ENCODE peak calls at places on chromosomes 1 and 21, in seven cellular contexts. One of them, this sample, is unnamed.

GRCh38 chr1:57215175-57215574 is 208.7 kb downstream of the DAB1 start:
- ATAC-seq in activated CD8-positive, alpha-beta T cell treated with anti-CD3 and anti-CD28 coated beads for 36 hours: no peak
- ATAC-seq in lower lobe of right lung: no peak
- ATAC-seq in CD4-positive, CD25-positive, alpha-beta regulatory T cell: no peak
- ATAC-seq in central memory CD8-positive, alpha-beta T cell: no peak
- ATAC-seq in Right ventricle myocardium superior: no peak
- ATAC-seq in activated CD8-positive, alpha-beta memory T cell treated with anti-CD3 and anti-CD28 coated beads, Interleukin-2, amount 10 ng/mL, durations not matched to agents 7 days and 5 days: no peak
- ATAC-seq in this sample: no peak

GRCh38 chr1:154866257-154866994 is 3.7 kb downstream of the KCNN3 start:
- ATAC-seq in activated CD8-positive, alpha-beta memory T cell treated with anti-CD3 and anti-CD28 coated beads, Interleukin-2, amount 10 ng/mL, durations not matched to agents 7 days and 5 days: no peak
- ATAC-seq in lower lobe of right lung: no peak
- ATAC-seq in activated CD8-positive, alpha-beta T cell treated with anti-CD3 and anti-CD28 coated beads for 36 hours: no peak
- ATAC-seq in CD4-positive, CD25-positive, alpha-beta regulatory T cell: no peak
- ATAC-seq in Right ventricle myocardium superior: no peak
- ATAC-seq in central memory CD8-positive, alpha-beta T cell: no peak
- ATAC-seq in this sample: peak

GRCh38 chr1:45246760-45247159 is 40.4 kb upstream of the ZSWIM5 start:
- ATAC-seq in activated CD8-positive, alpha-beta T cell treated with anti-CD3 and anti-CD28 coated beads for 36 hours: peak
- ATAC-seq in central memory CD8-positive, alpha-beta T cell: no peak
- ATAC-seq in Right ventricle myocardium superior: no peak
- ATAC-seq in CD4-positive, CD25-positive, alpha-beta regulatory T cell: no peak
- ATAC-seq in lower lobe of right lung: no peak
- ATAC-seq in activated CD8-positive, alpha-beta memory T cell treated with anti-CD3 and anti-CD28 coated beads, Interleukin-2, amount 10 ng/mL, durations not matched to agents 7 days and 5 days: no peak
- ATAC-seq in this sample: peak

GRCh38 chr1:5796028-5796427 is 196.2 kb downstream of the NPHP4 start:
- ATAC-seq in activated CD8-positive, alpha-beta memory T cell treated with anti-CD3 and anti-CD28 coated beads, Interleukin-2, amount 10 ng/mL, durations not matched to agents 7 days and 5 days: no peak
- ATAC-seq in lower lobe of right lung: no peak
- ATAC-seq in activated CD8-positive, alpha-beta T cell treated with anti-CD3 and anti-CD28 coated beads for 36 hours: peak
- ATAC-seq in Right ventricle myocardium superior: no peak
- ATAC-seq in central memory CD8-positive, alpha-beta T cell: no peak
- ATAC-seq in CD4-positive, CD25-positive, alpha-beta regulatory T cell: no peak
- ATAC-seq in this sample: peak

GRCh38 chr1:207897188-207897587 is 13.7 kb downstream of the CD34 start:
- ATAC-seq in activated CD8-positive, alpha-beta memory T cell treated with anti-CD3 and anti-CD28 coated beads, Interleukin-2, amount 10 ng/mL, durations not matched to agents 7 days and 5 days: no peak
- ATAC-seq in CD4-positive, CD25-positive, alpha-beta regulatory T cell: no peak
- ATAC-seq in lower lobe of right lung: no peak
- ATAC-seq in Right ventricle myocardium superior: no peak
- ATAC-seq in central memory CD8-positive, alpha-beta T cell: no peak
- ATAC-seq in activated CD8-positive, alpha-beta T cell treated with anti-CD3 and anti-CD28 coated beads for 36 hours: no peak
- ATAC-seq in this sample: no peak

GRCh38 chr21:42781150-42781980 is 98.0 kb downstream of the WDR4 start:
- ATAC-seq in central memory CD8-positive, alpha-beta T cell: no peak
- ATAC-seq in CD4-positive, CD25-positive, alpha-beta regulatory T cell: no peak
- ATAC-seq in activated CD8-positive, alpha-beta T cell treated with anti-CD3 and anti-CD28 coated beads for 36 hours: no peak
- ATAC-seq in activated CD8-positive, alpha-beta memory T cell treated with anti-CD3 and anti-CD28 coated beads, Interleukin-2, amount 10 ng/mL, durations not matched to agents 7 days and 5 days: no peak
- ATAC-seq in Right ventricle myocardium superior: peak
- ATAC-seq in lower lobe of right lung: peak
- ATAC-seq in this sample: no peak

GRCh38 chr1:18440385-18441226 is 40.1 kb upstream of the KLHDC7A start:
- ATAC-seq in activated CD8-positive, alpha-beta memory T cell treated with anti-CD3 and anti-CD28 coated beads, Interleukin-2, amount 10 ng/mL, durations not matched to agents 7 days and 5 days: no peak
- ATAC-seq in activated CD8-positive, alpha-beta T cell treated with anti-CD3 and anti-CD28 coated beads for 36 hours: no peak
- ATAC-seq in central memory CD8-positive, alpha-beta T cell: no peak
- ATAC-seq in lower lobe of right lung: no peak
- ATAC-seq in CD4-positive, CD25-positive, alpha-beta regulatory T cell: no peak
- ATAC-seq in Right ventricle myocardium superior: no peak
- ATAC-seq in this sample: no peak

GRCh38 chr1:21318714-21319159 is 28.5 kb upstream of the ECE1 start:
- ATAC-seq in CD4-positive, CD25-positive, alpha-beta regulatory T cell: no peak
- ATAC-seq in central memory CD8-positive, alpha-beta T cell: no peak
- ATAC-seq in lower lobe of right lung: peak
- ATAC-seq in activated CD8-positive, alpha-beta memory T cell treated with anti-CD3 and anti-CD28 coated beads, Interleukin-2, amount 10 ng/mL, durations not matched to agents 7 days and 5 days: no peak
- ATAC-seq in activated CD8-positive, alpha-beta T cell treated with anti-CD3 and anti-CD28 coated beads for 36 hours: no peak
- ATAC-seq in Right ventricle myocardium superior: peak
- ATAC-seq in this sample: no peak

GRCh38 chr1:29291756-29292155 is 55.4 kb downstream of the PTPRU start:
- ATAC-seq in Right ventricle myocardium superior: no peak
- ATAC-seq in activated CD8-positive, alpha-beta T cell treated with anti-CD3 and anti-CD28 coated beads for 36 hours: no peak
- ATAC-seq in central memory CD8-positive, alpha-beta T cell: no peak
- ATAC-seq in activated CD8-positive, alpha-beta memory T cell treated with anti-CD3 and anti-CD28 coated beads, Interleukin-2, amount 10 ng/mL, durations not matched to agents 7 days and 5 days: no peak
- ATAC-seq in CD4-positive, CD25-positive, alpha-beta regulatory T cell: no peak
- ATAC-seq in lower lobe of right lung: no peak
- ATAC-seq in this sample: no peak

GRCh38 chr1:156102634-156103511 is 11.6 kb upstream of the LMNA start:
- ATAC-seq in Right ventricle myocardium superior: no peak
- ATAC-seq in activated CD8-positive, alpha-beta memory T cell treated with anti-CD3 and anti-CD28 coated beads, Interleukin-2, amount 10 ng/mL, durations not matched to agents 7 days and 5 days: no peak
- ATAC-seq in lower lobe of right lung: no peak
- ATAC-seq in activated CD8-positive, alpha-beta T cell treated with anti-CD3 and anti-CD28 coated beads for 36 hours: no peak
- ATAC-seq in CD4-positive, CD25-positive, alpha-beta regulatory T cell: no peak
- ATAC-seq in central memory CD8-positive, alpha-beta T cell: no peak
- ATAC-seq in this sample: no peak

GRCh38 chr1:204480515-204480914 is 14.1 kb downstream of the PIK3C2B start:
- ATAC-seq in activated CD8-positive, alpha-beta T cell treated with anti-CD3 and anti-CD28 coated beads for 36 hours: peak
- ATAC-seq in CD4-positive, CD25-positive, alpha-beta regulatory T cell: no peak
- ATAC-seq in Right ventricle myocardium superior: no peak
- ATAC-seq in lower lobe of right lung: no peak
- ATAC-seq in activated CD8-positive, alpha-beta memory T cell treated with anti-CD3 and anti-CD28 coated beads, Interleukin-2, amount 10 ng/mL, durations not matched to agents 7 days and 5 days: no peak
- ATAC-seq in central memory CD8-positive, alpha-beta T cell: no peak
- ATAC-seq in this sample: no peak

GRCh38 chr1:58859769-58860455 is 76.1 kb upstream of the JUN start:
- ATAC-seq in central memory CD8-positive, alpha-beta T cell: no peak
- ATAC-seq in Right ventricle myocardium superior: no peak
- ATAC-seq in activated CD8-positive, alpha-beta T cell treated with anti-CD3 and anti-CD28 coated beads for 36 hours: no peak
- ATAC-seq in CD4-positive, CD25-positive, alpha-beta regulatory T cell: no peak
- ATAC-seq in lower lobe of right lung: no peak
- ATAC-seq in activated CD8-positive, alpha-beta memory T cell treated with anti-CD3 and anti-CD28 coated beads, Interleukin-2, amount 10 ng/mL, durations not matched to agents 7 days and 5 days: no peak
- ATAC-seq in this sample: no peak

GRCh38 chr1:117067528-117068370 is 7.6 kb downstream of the TTF2 start:
- ATAC-seq in CD4-positive, CD25-positive, alpha-beta regulatory T cell: peak
- ATAC-seq in central memory CD8-positive, alpha-beta T cell: peak
- ATAC-seq in activated CD8-positive, alpha-beta memory T cell treated with anti-CD3 and anti-CD28 coated beads, Interleukin-2, amount 10 ng/mL, durations not matched to agents 7 days and 5 days: peak
- ATAC-seq in Right ventricle myocardium superior: peak
- ATAC-seq in lower lobe of right lung: peak
- ATAC-seq in activated CD8-positive, alpha-beta T cell treated with anti-CD3 and anti-CD28 coated beads for 36 hours: peak
- ATAC-seq in this sample: peak

GRCh38 chr1:51863384-51863783 is 15.1 kb downstream of the NRDC start:
- ATAC-seq in Right ventricle myocardium superior: no peak
- ATAC-seq in lower lobe of right lung: no peak
- ATAC-seq in activated CD8-positive, alpha-beta memory T cell treated with anti-CD3 and anti-CD28 coated beads, Interleukin-2, amount 10 ng/mL, durations not matched to agents 7 days and 5 days: no peak
- ATAC-seq in CD4-positive, CD25-positive, alpha-beta regulatory T cell: no peak
- ATAC-seq in central memory CD8-positive, alpha-beta T cell: peak
- ATAC-seq in activated CD8-positive, alpha-beta T cell treated with anti-CD3 and anti-CD28 coated beads for 36 hours: peak
- ATAC-seq in this sample: no peak

GRCh38 chr1:221839794-221840395 is 98.0 kb upstream of the DUSP10 start:
- ATAC-seq in Right ventricle myocardium superior: peak
- ATAC-seq in activated CD8-positive, alpha-beta T cell treated with anti-CD3 and anti-CD28 coated beads for 36 hours: peak
- ATAC-seq in central memory CD8-positive, alpha-beta T cell: peak
- ATAC-seq in lower lobe of right lung: peak
- ATAC-seq in CD4-positive, CD25-positive, alpha-beta regulatory T cell: peak
- ATAC-seq in activated CD8-positive, alpha-beta memory T cell treated with anti-CD3 and anti-CD28 coated beads, Interleukin-2, amount 10 ng/mL, durations not matched to agents 7 days and 5 days: peak
- ATAC-seq in this sample: peak

GRCh38 chr1:168280577-168280976 is at the start of gene TBX19:
- ATAC-seq in Right ventricle myocardium superior: no peak
- ATAC-seq in central memory CD8-positive, alpha-beta T cell: no peak
- ATAC-seq in CD4-positive, CD25-positive, alpha-beta regulatory T cell: no peak
- ATAC-seq in activated CD8-positive, alpha-beta T cell treated with anti-CD3 and anti-CD28 coated beads for 36 hours: no peak
- ATAC-seq in lower lobe of right lung: no peak
- ATAC-seq in activated CD8-positive, alpha-beta memory T cell treated with anti-CD3 and anti-CD28 coated beads, Interleukin-2, amount 10 ng/mL, durations not matched to agents 7 days and 5 days: no peak
- ATAC-seq in this sample: no peak

GRCh38 chr21:21612446-21612845 is 614.2 kb downstream of the NCAM2 start:
- ATAC-seq in activated CD8-positive, alpha-beta memory T cell treated with anti-CD3 and anti-CD28 coated beads, Interleukin-2, amount 10 ng/mL, durations not matched to agents 7 days and 5 days: no peak
- ATAC-seq in lower lobe of right lung: peak
- ATAC-seq in central memory CD8-positive, alpha-beta T cell: no peak
- ATAC-seq in CD4-positive, CD25-positive, alpha-beta regulatory T cell: no peak
- ATAC-seq in Right ventricle myocardium superior: peak
- ATAC-seq in activated CD8-positive, alpha-beta T cell treated with anti-CD3 and anti-CD28 coated beads for 36 hours: no peak
- ATAC-seq in this sample: no peak

GRCh38 chr1:179187708-179188471 is 41.6 kb downstream of the ABL2 start:
- ATAC-seq in activated CD8-positive, alpha-beta T cell treated with anti-CD3 and anti-CD28 coated beads for 36 hours: no peak
- ATAC-seq in activated CD8-positive, alpha-beta memory T cell treated with anti-CD3 and anti-CD28 coated beads, Interleukin-2, amount 10 ng/mL, durations not matched to agents 7 days and 5 days: no peak
- ATAC-seq in Right ventricle myocardium superior: no peak
- ATAC-seq in CD4-positive, CD25-positive, alpha-beta regulatory T cell: no peak
- ATAC-seq in central memory CD8-positive, alpha-beta T cell: no peak
- ATAC-seq in lower lobe of right lung: no peak
- ATAC-seq in this sample: no peak

GRCh38 chr1:194279975-194280374 is 1093.6 kb upstream of the B3GALT2 start:
- ATAC-seq in central memory CD8-positive, alpha-beta T cell: no peak
- ATAC-seq in Right ventricle myocardium superior: no peak
- ATAC-seq in CD4-positive, CD25-positive, alpha-beta regulatory T cell: no peak
- ATAC-seq in activated CD8-positive, alpha-beta T cell treated with anti-CD3 and anti-CD28 coated beads for 36 hours: no peak
- ATAC-seq in lower lobe of right lung: no peak
- ATAC-seq in activated CD8-positive, alpha-beta memory T cell treated with anti-CD3 and anti-CD28 coated beads, Interleukin-2, amount 10 ng/mL, durations not matched to agents 7 days and 5 days: no peak
- ATAC-seq in this sample: no peak

GRCh38 chr1:164518692-164519332 is 40.2 kb upstream of the PBX1 start:
- ATAC-seq in CD4-positive, CD25-positive, alpha-beta regulatory T cell: no peak
- ATAC-seq in Right ventricle myocardium superior: no peak
- ATAC-seq in central memory CD8-positive, alpha-beta T cell: no peak
- ATAC-seq in activated CD8-positive, alpha-beta memory T cell treated with anti-CD3 and anti-CD28 coated beads, Interleukin-2, amount 10 ng/mL, durations not matched to agents 7 days and 5 days: no peak
- ATAC-seq in activated CD8-positive, alpha-beta T cell treated with anti-CD3 and anti-CD28 coated beads for 36 hours: no peak
- ATAC-seq in lower lobe of right lung: no peak
- ATAC-seq in this sample: no peak

GRCh38 chr1:205665216-205665757 is 15.0 kb downstream of the SLC45A3 start:
- ATAC-seq in lower lobe of right lung: no peak
- ATAC-seq in activated CD8-positive, alpha-beta T cell treated with anti-CD3 and anti-CD28 coated beads for 36 hours: no peak
- ATAC-seq in Right ventricle myocardium superior: no peak
- ATAC-seq in CD4-positive, CD25-positive, alpha-beta regulatory T cell: no peak
- ATAC-seq in activated CD8-positive, alpha-beta memory T cell treated with anti-CD3 and anti-CD28 coated beads, Interleukin-2, amount 10 ng/mL, durations not matched to agents 7 days and 5 days: no peak
- ATAC-seq in central memory CD8-positive, alpha-beta T cell: no peak
- ATAC-seq in this sample: no peak

GRCh38 chr1:4156241-4156640 is 256.2 kb upstream of the C1orf174 start:
- ATAC-seq in CD4-positive, CD25-positive, alpha-beta regulatory T cell: no peak
- ATAC-seq in activated CD8-positive, alpha-beta memory T cell treated with anti-CD3 and anti-CD28 coated beads, Interleukin-2, amount 10 ng/mL, durations not matched to agents 7 days and 5 days: no peak
- ATAC-seq in lower lobe of right lung: no peak
- ATAC-seq in Right ventricle myocardium superior: no peak
- ATAC-seq in activated CD8-positive, alpha-beta T cell treated with anti-CD3 and anti-CD28 coated beads for 36 hours: no peak
- ATAC-seq in central memory CD8-positive, alpha-beta T cell: no peak
- ATAC-seq in this sample: no peak

GRCh38 chr1:8373547-8374270 is 55.8 kb downstream of the SLC45A1 start:
- ATAC-seq in lower lobe of right lung: peak
- ATAC-seq in CD4-positive, CD25-positive, alpha-beta regulatory T cell: no peak
- ATAC-seq in Right ventricle myocardium superior: peak
- ATAC-seq in activated CD8-positive, alpha-beta T cell treated with anti-CD3 and anti-CD28 coated beads for 36 hours: no peak
- ATAC-seq in activated CD8-positive, alpha-beta memory T cell treated with anti-CD3 and anti-CD28 coated beads, Interleukin-2, amount 10 ng/mL, durations not matched to agents 7 days and 5 days: no peak
- ATAC-seq in central memory CD8-positive, alpha-beta T cell: no peak
- ATAC-seq in this sample: no peak

GRCh38 chr1:89974701-89975470 is 20.0 kb upstream of the ZNF326 start:
- ATAC-seq in CD4-positive, CD25-positive, alpha-beta regulatory T cell: no peak
- ATAC-seq in lower lobe of right lung: no peak
- ATAC-seq in activated CD8-positive, alpha-beta T cell treated with anti-CD3 and anti-CD28 coated beads for 36 hours: no peak
- ATAC-seq in Right ventricle myocardium superior: no peak
- ATAC-seq in activated CD8-positive, alpha-beta memory T cell treated with anti-CD3 and anti-CD28 coated beads, Interleukin-2, amount 10 ng/mL, durations not matched to agents 7 days and 5 days: no peak
- ATAC-seq in central memory CD8-positive, alpha-beta T cell: no peak
- ATAC-seq in this sample: no peak

GRCh38 chr1:155833665-155834295 is 23.2 kb downstream of the GON4L start:
- ATAC-seq in central memory CD8-positive, alpha-beta T cell: no peak
- ATAC-seq in CD4-positive, CD25-positive, alpha-beta regulatory T cell: no peak
- ATAC-seq in lower lobe of right lung: no peak
- ATAC-seq in activated CD8-positive, alpha-beta memory T cell treated with anti-CD3 and anti-CD28 coated beads, Interleukin-2, amount 10 ng/mL, durations not matched to agents 7 days and 5 days: no peak
- ATAC-seq in Right ventricle myocardium superior: no peak
- ATAC-seq in activated CD8-positive, alpha-beta T cell treated with anti-CD3 and anti-CD28 coated beads for 36 hours: no peak
- ATAC-seq in this sample: no peak

GRCh38 chr21:38968887-38969543 is 163.3 kb downstream of the ETS2 start:
- ATAC-seq in central memory CD8-positive, alpha-beta T cell: no peak
- ATAC-seq in CD4-positive, CD25-positive, alpha-beta regulatory T cell: no peak
- ATAC-seq in activated CD8-positive, alpha-beta T cell treated with anti-CD3 and anti-CD28 coated beads for 36 hours: no peak
- ATAC-seq in Right ventricle myocardium superior: no peak
- ATAC-seq in activated CD8-positive, alpha-beta memory T cell treated with anti-CD3 and anti-CD28 coated beads, Interleukin-2, amount 10 ng/mL, durations not matched to agents 7 days and 5 days: no peak
- ATAC-seq in lower lobe of right lung: no peak
- ATAC-seq in this sample: peak

GRCh38 chr1:47875831-47876586 is 121.2 kb downstream of the TRABD2B start:
- ATAC-seq in lower lobe of right lung: peak
- ATAC-seq in central memory CD8-positive, alpha-beta T cell: no peak
- ATAC-seq in Right ventricle myocardium superior: peak
- ATAC-seq in activated CD8-positive, alpha-beta memory T cell treated with anti-CD3 and anti-CD28 coated beads, Interleukin-2, amount 10 ng/mL, durations not matched to agents 7 days and 5 days: no peak
- ATAC-seq in CD4-positive, CD25-positive, alpha-beta regulatory T cell: no peak
- ATAC-seq in activated CD8-positive, alpha-beta T cell treated with anti-CD3 and anti-CD28 coated beads for 36 hours: no peak
- ATAC-seq in this sample: no peak

GRCh38 chr1:116891396-116892072 is 18.2 kb upstream of the PTGFRN start:
- ATAC-seq in activated CD8-positive, alpha-beta T cell treated with anti-CD3 and anti-CD28 coated beads for 36 hours: no peak
- ATAC-seq in central memory CD8-positive, alpha-beta T cell: no peak
- ATAC-seq in CD4-positive, CD25-positive, alpha-beta regulatory T cell: no peak
- ATAC-seq in activated CD8-positive, alpha-beta memory T cell treated with anti-CD3 and anti-CD28 coated beads, Interleukin-2, amount 10 ng/mL, durations not matched to agents 7 days and 5 days: no peak
- ATAC-seq in Right ventricle myocardium superior: peak
- ATAC-seq in lower lobe of right lung: no peak
- ATAC-seq in this sample: no peak

GRCh38 chr1:22471610-22472009 is 20.0 kb downstream of the ZBTB40 start:
- ATAC-seq in CD4-positive, CD25-positive, alpha-beta regulatory T cell: no peak
- ATAC-seq in lower lobe of right lung: no peak
- ATAC-seq in Right ventricle myocardium superior: peak
- ATAC-seq in central memory CD8-positive, alpha-beta T cell: no peak
- ATAC-seq in activated CD8-positive, alpha-beta T cell treated with anti-CD3 and anti-CD28 coated beads for 36 hours: no peak
- ATAC-seq in activated CD8-positive, alpha-beta memory T cell treated with anti-CD3 and anti-CD28 coated beads, Interleukin-2, amount 10 ng/mL, durations not matched to agents 7 days and 5 days: no peak
- ATAC-seq in this sample: no peak

GRCh38 chr1:78553859-78554258 is 63.1 kb downstream of the PTGFR start:
- ATAC-seq in activated CD8-positive, alpha-beta memory T cell treated with anti-CD3 and anti-CD28 coated beads, Interleukin-2, amount 10 ng/mL, durations not matched to agents 7 days and 5 days: no peak
- ATAC-seq in lower lobe of right lung: no peak
- ATAC-seq in Right ventricle myocardium superior: no peak
- ATAC-seq in CD4-positive, CD25-positive, alpha-beta regulatory T cell: no peak
- ATAC-seq in activated CD8-positive, alpha-beta T cell treated with anti-CD3 and anti-CD28 coated beads for 36 hours: no peak
- ATAC-seq in central memory CD8-positive, alpha-beta T cell: no peak
- ATAC-seq in this sample: no peak

GRCh38 chr1:41800237-41800902 is 118.4 kb downstream of the HIVEP3 start:
- ATAC-seq in CD4-positive, CD25-positive, alpha-beta regulatory T cell: no peak
- ATAC-seq in lower lobe of right lung: peak
- ATAC-seq in activated CD8-positive, alpha-beta T cell treated with anti-CD3 and anti-CD28 coated beads for 36 hours: peak
- ATAC-seq in Right ventricle myocardium superior: peak
- ATAC-seq in central memory CD8-positive, alpha-beta T cell: no peak
- ATAC-seq in activated CD8-positive, alpha-beta memory T cell treated with anti-CD3 and anti-CD28 coated beads, Interleukin-2, amount 10 ng/mL, durations not matched to agents 7 days and 5 days: no peak
- ATAC-seq in this sample: peak

GRCh38 chr1:183945432-183946308 is 91.9 kb downstream of the COLGALT2 start:
- ATAC-seq in CD4-positive, CD25-positive, alpha-beta regulatory T cell: no peak
- ATAC-seq in activated CD8-positive, alpha-beta T cell treated with anti-CD3 and anti-CD28 coated beads for 36 hours: no peak
- ATAC-seq in lower lobe of right lung: no peak
- ATAC-seq in Right ventricle myocardium superior: no peak
- ATAC-seq in central memory CD8-positive, alpha-beta T cell: no peak
- ATAC-seq in activated CD8-positive, alpha-beta memory T cell treated with anti-CD3 and anti-CD28 coated beads, Interleukin-2, amount 10 ng/mL, durations not matched to agents 7 days and 5 days: no peak
- ATAC-seq in this sample: no peak

GRCh38 chr1:157025321-157025720 is 20.2 kb downstream of the ARHGEF11 start:
- ATAC-seq in CD4-positive, CD25-positive, alpha-beta regulatory T cell: no peak
- ATAC-seq in Right ventricle myocardium superior: peak
- ATAC-seq in activated CD8-positive, alpha-beta memory T cell treated with anti-CD3 and anti-CD28 coated beads, Interleukin-2, amount 10 ng/mL, durations not matched to agents 7 days and 5 days: no peak
- ATAC-seq in activated CD8-positive, alpha-beta T cell treated with anti-CD3 and anti-CD28 coated beads for 36 hours: no peak
- ATAC-seq in central memory CD8-positive, alpha-beta T cell: no peak
- ATAC-seq in lower lobe of right lung: no peak
- ATAC-seq in this sample: no peak

GRCh38 chr1:153912349-153912748 is 10.4 kb downstream of the GATAD2B start:
- ATAC-seq in activated CD8-positive, alpha-beta memory T cell treated with anti-CD3 and anti-CD28 coated beads, Interleukin-2, amount 10 ng/mL, durations not matched to agents 7 days and 5 days: no peak
- ATAC-seq in activated CD8-positive, alpha-beta T cell treated with anti-CD3 and anti-CD28 coated beads for 36 hours: no peak
- ATAC-seq in Right ventricle myocardium superior: no peak
- ATAC-seq in central memory CD8-positive, alpha-beta T cell: no peak
- ATAC-seq in lower lobe of right lung: no peak
- ATAC-seq in CD4-positive, CD25-positive, alpha-beta regulatory T cell: no peak
- ATAC-seq in this sample: no peak

GRCh38 chr1:45674478-45674877 is 11.9 kb downstream of the GPBP1L1 start:
- ATAC-seq in lower lobe of right lung: no peak
- ATAC-seq in central memory CD8-positive, alpha-beta T cell: no peak
- ATAC-seq in activated CD8-positive, alpha-beta memory T cell treated with anti-CD3 and anti-CD28 coated beads, Interleukin-2, amount 10 ng/mL, durations not matched to agents 7 days and 5 days: no peak
- ATAC-seq in CD4-positive, CD25-positive, alpha-beta regulatory T cell: no peak
- ATAC-seq in activated CD8-positive, alpha-beta T cell treated with anti-CD3 and anti-CD28 coated beads for 36 hours: no peak
- ATAC-seq in Right ventricle myocardium superior: peak
- ATAC-seq in this sample: no peak

GRCh38 chr1:61753998-61754508 is 11.8 kb downstream of the PATJ start:
- ATAC-seq in central memory CD8-positive, alpha-beta T cell: no peak
- ATAC-seq in Right ventricle myocardium superior: no peak
- ATAC-seq in activated CD8-positive, alpha-beta memory T cell treated with anti-CD3 and anti-CD28 coated beads, Interleukin-2, amount 10 ng/mL, durations not matched to agents 7 days and 5 days: no peak
- ATAC-seq in activated CD8-positive, alpha-beta T cell treated with anti-CD3 and anti-CD28 coated beads for 36 hours: peak
- ATAC-seq in lower lobe of right lung: no peak
- ATAC-seq in CD4-positive, CD25-positive, alpha-beta regulatory T cell: no peak
- ATAC-seq in this sample: peak

GRCh38 chr1:155859881-155860841 is 794 bp downstream of the SYT11 start:
- ATAC-seq in Right ventricle myocardium superior: peak
- ATAC-seq in central memory CD8-positive, alpha-beta T cell: peak
- ATAC-seq in activated CD8-positive, alpha-beta memory T cell treated with anti-CD3 and anti-CD28 coated beads, Interleukin-2, amount 10 ng/mL, durations not matched to agents 7 days and 5 days: peak
- ATAC-seq in activated CD8-positive, alpha-beta T cell treated with anti-CD3 and anti-CD28 coated beads for 36 hours: peak
- ATAC-seq in CD4-positive, CD25-positive, alpha-beta regulatory T cell: peak
- ATAC-seq in lower lobe of right lung: peak
- ATAC-seq in this sample: peak

GRCh38 chr21:41578708-41579107 is 70.8 kb upstream of the TMPRSS2 start:
- ATAC-seq in lower lobe of right lung: no peak
- ATAC-seq in CD4-positive, CD25-positive, alpha-beta regulatory T cell: no peak
- ATAC-seq in activated CD8-positive, alpha-beta memory T cell treated with anti-CD3 and anti-CD28 coated beads, Interleukin-2, amount 10 ng/mL, durations not matched to agents 7 days and 5 days: no peak
- ATAC-seq in central memory CD8-positive, alpha-beta T cell: no peak
- ATAC-seq in activated CD8-positive, alpha-beta T cell treated with anti-CD3 and anti-CD28 coated beads for 36 hours: no peak
- ATAC-seq in Right ventricle myocardium superior: no peak
- ATAC-seq in this sample: no peak

This sample was measured in activated T-helper 17 cell treated with anti-CD3 and anti-CD28 coated beads, Interleukin-2, amount 50 U/mL, for 72 hours.